ENCODE peak calls at places on chromosomes 3 and 15, in four cellular contexts. F, P, R and U are unnamed samples.

GRCh38 chr15:93046120-93046519 is 42.9 kb downstream of the RGMA start:
- DNase-seq in P (no peak), R (no peak), F (no peak), U (no peak)

GRCh38 chr15:46089438-46090044 is 454.7 kb downstream of the SQOR start:
- DNase-seq in F (no peak), R (no peak), P (no peak), U (no peak)

GRCh38 chr15:38021259-38021658 is 86.8 kb downstream of the TMCO5A start:
- DNase-seq in P (no peak), R (no peak), F (peak), U (no peak)

GRCh38 chr15:77821188-77821958 is 188.7 kb upstream of the LINGO1 start:
- DNase-seq in P (no peak), F (peak), R (peak), U (peak)

GRCh38 chr3:151468284-151468917 is 7.5 kb upstream of the IGSF10 start:
- DNase-seq in F (peak), P (no peak), R (no peak), U (peak)

GRCh38 chr3:179071569-179072397 is at the start of gene ZMAT3:
- DNase-seq in F (peak), R (peak), P (peak), U (peak)

GRCh38 chr3:53813229-53813628 is 33.0 kb downstream of the CHDH start:
- DNase-seq in F (no peak), R (no peak), P (peak), U (no peak)

GRCh38 chr3:139677341-139678155 is at the start of gene NMNAT3:
- DNase-seq in F (no peak), P (peak), R (peak), U (peak)

GRCh38 chr3:64342940-64343691 is 117.8 kb upstream of the PRICKLE2 start:
- DNase-seq in R (no peak), P (no peak), F (no peak), U (no peak)